ENCODE peak calls at places on chromosomes 1 and 21, in eight cellular contexts. O is brain microvascular endothelial cell, Z is H9, P is SK-N-SH, T is WTC11, V is GM10248, W is endothelial cell, X is Calu3. R is an unnamed sample.

GRCh38 chr1:55542901-55543504 is 327.8 kb upstream of the USP24 start:
- DNase-seq in Z (no peak), P (no peak), X (no peak), W (no peak), O (peak), T (no peak), V (no peak), R (no peak)

GRCh38 chr1:151511636-151512215 is 539 bp downstream of the CGN start:
- DNase-seq in P (peak), O (no peak), V (no peak), Z (peak), T (peak), X (peak), W (peak), R (peak)

GRCh38 chr1:214574598-214575411 is 23.4 kb upstream of the PTPN14 start:
- DNase-seq in W (no peak), O (no peak), P (no peak), Z (no peak), T (no peak), X (no peak), V (no peak), R (no peak)

GRCh38 chr1:111474106-111474505 is 322 bp downstream of the C1orf162 start:
- DNase-seq in O (no peak), P (no peak), V (no peak), T (no peak), X (no peak), Z (no peak), W (no peak), R (no peak)

GRCh38 chr21:43034098-43034497 is 41.5 kb downstream of the CBS start:
- DNase-seq in X (no peak), W (no peak), T (no peak), V (no peak), Z (no peak), P (no peak), O (no peak), R (no peak)

GRCh38 chr1:114741963-114742746 is 15.6 kb downstream of the CSDE1 start:
- DNase-seq in W (no peak), Z (no peak), O (no peak), V (no peak), T (no peak), X (no peak), P (no peak), R (no peak)

GRCh38 chr1:214400136-214400535 is 119.2 kb downstream of the SMYD2 start:
- DNase-seq in V (no peak), O (peak), T (no peak), Z (no peak), P (no peak), W (no peak), X (no peak), R (no peak)

GRCh38 chr1:223718850-223719249 is 6.5 kb downstream of the CAPN2 start:
- DNase-seq in W (no peak), T (peak), O (no peak), P (no peak), X (no peak), Z (peak), V (no peak), R (no peak)

GRCh38 chr1:167161242-167161641 is 59.4 kb upstream of the POU2F1 start:
- DNase-seq in V (no peak), Z (no peak), X (peak), O (no peak), T (no peak), P (no peak), W (no peak), R (no peak)

GRCh38 chr1:200636681-200637080 is 16.1 kb upstream of the KIF14 start:
- DNase-seq in P (no peak), O (no peak), V (no peak), T (no peak), Z (no peak), W (no peak), X (no peak), R (no peak)

GRCh38 chr1:110188116-110188618 is 21.9 kb upstream of the KCNC4 start:
- DNase-seq in W (no peak), O (peak), X (no peak), T (no peak), V (no peak), P (peak), Z (no peak), R (no peak)

GRCh38 chr1:115456441-115456961 is 118.5 kb upstream of the NGF start:
- DNase-seq in V (no peak), O (no peak), T (no peak), P (no peak), W (no peak), Z (no peak), X (no peak), R (no peak)

GRCh38 chr21:35441868-35442582 is 392.9 kb upstream of the RUNX1 start:
- DNase-seq in Z (no peak), X (no peak), O (no peak), W (no peak), T (no peak), V (no peak), P (no peak), R (no peak)

GRCh38 chr1:239960387-239960786 is 131.3 kb upstream of the FMN2 start:
- DNase-seq in V (no peak), P (no peak), Z (no peak), X (no peak), T (no peak), W (no peak), O (no peak), R (no peak)

GRCh38 chr21:26007911-26008579 is 162.5 kb downstream of the APP start:
- DNase-seq in V (no peak), X (no peak), Z (no peak), P (no peak), T (no peak), W (no peak), O (no peak), R (no peak)

GRCh38 chr21:16116798-16117197 is 387.0 kb downstream of the USP25 start:
- DNase-seq in W (no peak), Z (no peak), P (no peak), V (no peak), X (no peak), T (no peak), O (peak), R (no peak)

GRCh38 chr1:104574619-104575018 is 824.9 kb downstream of the AMY1C start:
- DNase-seq in V (no peak), P (no peak), T (no peak), X (no peak), O (no peak), W (no peak), Z (no peak), R (no peak)

GRCh38 chr1:16088996-16089395 is 15.5 kb upstream of the FAM131C start:
- DNase-seq in Z (peak), O (peak), T (no peak), X (peak), W (no peak), P (no peak), V (no peak), R (no peak)

GRCh38 chr1:228100822-228101613 is 2.1 kb downstream of the C1orf35 start:
- DNase-seq in T (no peak), W (no peak), O (no peak), V (peak), X (no peak), P (peak), Z (no peak), R (peak)

GRCh38 chr21:15967661-15968060 is 237.9 kb downstream of the USP25 start:
- DNase-seq in P (no peak), O (peak), W (no peak), X (no peak), V (no peak), T (no peak), Z (no peak), R (no peak)

GRCh38 chr1:178959543-178960460 is 65.9 kb upstream of the FAM20B start:
- DNase-seq in O (no peak), V (no peak), X (no peak), Z (no peak), T (no peak), P (peak), W (no peak), R (no peak)

GRCh38 chr1:9065213-9065751 is 4.2 kb downstream of the SLC2A5 start:
- DNase-seq in P (no peak), Z (no peak), O (no peak), W (no peak), T (no peak), X (no peak), V (no peak), R (no peak)

GRCh38 chr1:100265562-100265930 is 470 bp upstream of the RTCA start:
- DNase-seq in W (no peak), P (no peak), O (peak), Z (no peak), T (no peak), X (peak), V (no peak), R (no peak)

GRCh38 chr1:116722016-116722838 is 32.0 kb upstream of the CD2 start:
- DNase-seq in W (no peak), O (no peak), X (no peak), P (no peak), Z (no peak), V (no peak), T (no peak), R (no peak)

GRCh38 chr1:228860911-228861829 is 125.9 kb downstream of the RHOU start:
- DNase-seq in Z (peak), V (no peak), X (peak), O (peak), W (no peak), P (no peak), T (no peak), R (no peak)

GRCh38 chr1:185345913-185346717 is 29.1 kb upstream of the IVNS1ABP start:
- DNase-seq in O (no peak), X (no peak), V (no peak), T (no peak), P (no peak), W (no peak), Z (no peak), R (no peak)

GRCh38 chr1:248924696-248925532 is 18.9 kb downstream of the PGBD2 start:
- DNase-seq in X (peak), P (peak), V (peak), W (no peak), O (peak), Z (peak), T (peak), R (no peak)

GRCh38 chr1:200738348-200738732 is 353 bp upstream of the CAMSAP2 start:
- DNase-seq in P (no peak), T (no peak), W (no peak), Z (no peak), X (no peak), O (no peak), V (no peak), R (no peak)

GRCh38 chr1:65150583-65151263 is 2.7 kb downstream of the AK4 start:
- DNase-seq in O (no peak), V (no peak), X (no peak), W (no peak), Z (peak), T (no peak), P (no peak), R (no peak)

GRCh38 chr1:28136636-28137613 is 39.6 kb downstream of the PTAFR start:
- DNase-seq in W (no peak), O (no peak), T (no peak), P (no peak), Z (no peak), V (no peak), X (no peak), R (no peak)

GRCh38 chr1:52674497-52675384 is 23.4 kb downstream of the COA7 start:
- DNase-seq in O (peak), V (no peak), Z (no peak), T (no peak), P (no peak), W (no peak), X (peak), R (no peak)

GRCh38 chr1:6200188-6200809 is 904 bp upstream of the RPL22 start:
- DNase-seq in W (no peak), V (no peak), P (no peak), O (no peak), X (no peak), Z (no peak), T (no peak), R (no peak)

GRCh38 chr1:93874025-93874651 is 4.9 kb downstream of the DNTTIP2 start:
- DNase-seq in P (peak), W (no peak), O (peak), Z (no peak), X (no peak), V (no peak), T (no peak), R (no peak)

GRCh38 chr1:23646086-23646485 is 45.5 kb upstream of the RPL11 start:
- DNase-seq in P (no peak), W (no peak), O (no peak), X (no peak), Z (no peak), T (no peak), V (no peak), R (no peak)

GRCh38 chr1:105386489-105386888 is 1636.8 kb downstream of the AMY1C start:
- DNase-seq in O (no peak), P (no peak), Z (no peak), W (no peak), V (no peak), T (no peak), X (no peak), R (no peak)

GRCh38 chr1:5947978-5948680 is 44.1 kb downstream of the NPHP4 start:
- DNase-seq in Z (peak), W (no peak), P (no peak), V (no peak), T (no peak), X (no peak), O (no peak), R (no peak)

GRCh38 chr1:9730096-9730901 is 78.8 kb downstream of the PIK3CD start:
- DNase-seq in O (no peak), X (no peak), T (no peak), P (no peak), W (no peak), V (no peak), Z (no peak), R (no peak)

GRCh38 chr1:7754234-7754633 is 16.9 kb upstream of the VAMP3 start:
- DNase-seq in O (no peak), Z (no peak), V (no peak), W (no peak), P (no peak), X (no peak), T (no peak), R (no peak)

GRCh38 chr1:7752512-7753417 is 18.3 kb upstream of the VAMP3 start:
- DNase-seq in O (peak), P (peak), W (peak), V (peak), T (peak), Z (peak), X (peak), R (no peak)

GRCh38 chr1:7760245-7760644 is 10.9 kb upstream of the VAMP3 start:
- DNase-seq in O (no peak), X (no peak), V (no peak), T (no peak), W (no peak), P (no peak), Z (no peak), R (no peak)

GRCh38 chr1:7751174-7751573 is 19.9 kb upstream of the VAMP3 start:
- DNase-seq in V (no peak), O (no peak), Z (no peak), T (no peak), X (no peak), W (no peak), P (no peak), R (no peak)

DNA sequence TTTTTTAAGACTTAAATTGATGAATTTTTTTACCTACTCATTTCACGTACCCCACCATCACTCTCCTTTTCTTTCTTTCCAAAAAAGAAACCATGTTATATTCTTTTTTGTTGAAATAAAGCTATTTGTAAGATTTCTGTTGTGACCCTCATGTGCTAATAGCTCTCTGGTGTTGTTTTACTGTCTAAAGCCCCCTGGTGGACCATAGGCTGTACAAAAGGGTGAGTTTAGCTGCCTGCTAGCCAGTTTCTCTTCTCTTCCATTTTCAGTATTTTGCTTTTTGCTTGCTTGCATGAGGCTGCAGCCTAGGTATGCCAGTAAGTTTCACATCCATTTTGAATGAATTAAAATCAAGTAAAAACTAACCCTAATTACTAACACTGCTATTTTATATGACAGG is 15.6 kb upstream of the VAMP3 start:
- DNase-seq in P (peak), V (no peak), T (no peak), O (peak), Z (no peak), X (no peak), W (peak), R (no peak)
- TF ChIP-seq CTCF in P (peak), V (peak), T (no peak), O (peak), Z (peak), X (no peak), W (no peak), R (peak)

GRCh38 chr21:40416572-40416971 is 430.4 kb downstream of the DSCAM start:
- DNase-seq in V (no peak), Z (no peak), X (no peak), O (no peak), W (no peak), P (no peak), T (no peak), R (no peak)
- TF ChIP-seq CTCF in V (no peak), Z (no peak), X (no peak), O (no peak), W (no peak), P (no peak), T (no peak), R (no peak)

GRCh38 chr1:212035835-212036605 is 472 bp downstream of the DTL start:
- DNase-seq in V (no peak), O (no peak), Z (no peak), T (no peak), X (no peak), W (no peak), P (no peak), R (no peak)

GRCh38 chr1:212034516-212035122 is 738 bp downstream of the INTS7 start:
- DNase-seq in O (no peak), P (no peak), V (no peak), W (no peak), T (no peak), Z (no peak), X (no peak), R (no peak)

GRCh38 chr1:212030936-212031528 is 4.3 kb downstream of the INTS7 start:
- DNase-seq in X (no peak), T (no peak), V (no peak), W (no peak), P (no peak), O (peak), Z (no peak), R (no peak)

GRCh38 chr1:212037900-212038299 is 2.4 kb downstream of the DTL start:
- DNase-seq in V (no peak), X (no peak), W (no peak), P (no peak), T (no peak), Z (no peak), O (no peak), R (no peak)

GRCh38 chr1:212035123-212035834 is at the start of the genes DTL and INTS7:
- DNase-seq in W (peak), V (peak), P (peak), Z (peak), X (peak), T (peak), O (peak), R (peak)
- TF ChIP-seq CTCF in W (peak), V (peak), P (peak), Z (peak), X (peak), T (peak), O (peak), R (peak)

GRCh38 chr1:108327534-108328462 is 83.9 kb upstream of the NBPF4 start:
- DNase-seq in X (peak), Z (peak), T (peak), W (no peak), O (no peak), V (no peak), P (no peak), R (no peak)
- TF ChIP-seq CTCF in X (no peak), Z (peak), T (peak), W (no peak), O (peak), V (no peak), P (no peak), R (peak)

GRCh38 chr1:51567653-51568052 is 48.6 kb upstream of the EPS15 start:
- DNase-seq in O (peak), W (no peak), Z (no peak), X (peak), P (no peak), V (no peak), T (no peak), R (no peak)

GRCh38 chr1:51564124-51564523 is 45.1 kb upstream of the EPS15 start:
- DNase-seq in Z (no peak), O (peak), W (no peak), V (peak), X (peak), P (no peak), T (no peak), R (peak)

GRCh38 chr1:51568231-51568935 is 48.5 kb upstream of the OSBPL9 start:
- DNase-seq in P (no peak), W (no peak), Z (no peak), X (no peak), T (no peak), V (no peak), O (no peak), R (no peak)

GRCh38 chr1:51565009-51565408 is 45.9 kb upstream of the EPS15 start:
- DNase-seq in T (no peak), X (no peak), Z (peak), P (no peak), V (no peak), O (no peak), W (no peak), R (no peak)

DNA sequence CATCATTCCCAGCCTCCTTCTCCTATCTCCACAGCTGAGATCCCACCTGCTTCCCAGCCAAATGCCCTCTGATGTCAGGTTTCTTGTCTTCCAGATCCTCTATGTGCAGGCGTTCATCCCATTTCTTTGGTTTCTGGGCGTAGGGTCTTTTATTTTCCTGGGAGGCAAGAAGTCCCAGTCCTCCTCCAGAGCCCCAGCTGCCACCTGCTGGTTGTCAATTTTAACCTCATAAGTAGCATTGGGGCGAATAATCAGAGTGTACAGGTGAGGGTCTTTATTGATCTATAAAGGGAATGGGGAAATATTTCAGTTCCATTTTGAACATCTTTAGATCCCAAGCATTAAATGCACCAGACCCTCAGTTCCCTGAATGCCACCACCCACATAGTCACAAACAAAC is 47.2 kb upstream of the EPS15 start:
- DNase-seq in O (no peak), V (no peak), Z (no peak), T (no peak), W (no peak), P (no peak), X (no peak), R (no peak)
- TF ChIP-seq CTCF in O (no peak), V (no peak), Z (no peak), T (no peak), W (no peak), P (no peak), X (no peak), R (peak)